ENCODE peak calls at places on chromosome 22, in ten cellular contexts. J, Y, C, G, K, Z, N, L, P and Q are unnamed samples.

GRCh38 chr22:23796461-23796860 is 9.7 kb downstream of the SMARCB1 start:
- DNase-seq in J (no peak), Y (no peak), C (peak), G (no peak), K (no peak), Z (no peak), N (no peak), L (no peak), P (no peak), Q (no peak)

GRCh38 chr22:49278357-49278756 is 549.3 kb downstream of the BRD1 start:
- DNase-seq in J (no peak), Y (no peak), C (no peak), G (no peak), K (no peak), Z (no peak), N (no peak), L (no peak), P (no peak), Q (no peak)

GRCh38 chr22:27798526-27799333 is 2.8 kb downstream of the MN1 start:
- DNase-seq in J (peak), Y (no peak), C (peak), G (no peak), K (no peak), Z (no peak), N (no peak), L (no peak), P (no peak), Q (no peak)

GRCh38 chr22:49488943-49489342 is 338.7 kb downstream of the BRD1 start:
- DNase-seq in J (no peak), Y (no peak), C (no peak), G (no peak), K (no peak), Z (peak), N (no peak), L (no peak), P (no peak), Q (no peak)

GRCh38 chr22:21038405-21038804 is 6.0 kb upstream of the SLC7A4 start:
- DNase-seq in J (no peak), Y (no peak), C (peak), G (no peak), K (peak), Z (no peak), N (no peak), L (no peak), P (no peak), Q (no peak)

GRCh38 chr22:24567668-24568067 is 11.9 kb downstream of the SNRPD3 start:
- DNase-seq in J (no peak), Y (peak), C (no peak), G (no peak), K (no peak), Z (no peak), N (no peak), L (no peak), P (no peak), Q (no peak)

GRCh38 chr22:50293441-50294318 is 13.8 kb downstream of the PLXNB2 start:
- DNase-seq in J (peak), Y (peak), C (peak), G (peak), K (peak), Z (peak), N (no peak), L (peak), P (no peak), Q (no peak)

GRCh38 chr22:17243524-17243923 is 24.3 kb upstream of the ADA2 start:
- DNase-seq in J (no peak), Y (peak), C (no peak), G (no peak), K (no peak), Z (no peak), N (no peak), L (no peak), P (no peak), Q (no peak)

GRCh38 chr22:35258144-35258988 is 1.1 kb downstream of the HMGXB4 start:
- DNase-seq in J (peak), Y (peak), C (peak), G (no peak), K (peak), Z (peak), N (no peak), L (peak), P (no peak), Q (no peak)

GRCh38 chr22:33898121-33898520 is 22.2 kb downstream of the LARGE1 start:
- DNase-seq in J (no peak), Y (no peak), C (no peak), G (no peak), K (no peak), Z (no peak), N (no peak), L (no peak), P (no peak), Q (no peak)

GRCh38 chr22:23215294-23216204 is 35.2 kb downstream of the BCR start:
- DNase-seq in J (no peak), Y (no peak), C (no peak), G (no peak), K (no peak), Z (no peak), N (no peak), L (no peak), P (no peak), Q (no peak)

GRCh38 chr22:45546333-45547015 is 43.8 kb downstream of the FBLN1 start:
- DNase-seq in J (no peak), Y (no peak), C (peak), G (no peak), K (no peak), Z (no peak), N (no peak), L (no peak), P (no peak), Q (no peak)

GRCh38 chr22:17703811-17704210 is 65.3 kb downstream of the BCL2L13 start:
- DNase-seq in J (no peak), Y (no peak), C (no peak), G (no peak), K (no peak), Z (no peak), N (no peak), L (no peak), P (no peak), Q (no peak)

GRCh38 chr22:26674211-26675190 is 17.1 kb downstream of the MIAT start:
- DNase-seq in J (no peak), Y (peak), C (no peak), G (no peak), K (no peak), Z (no peak), N (no peak), L (no peak), P (peak), Q (no peak)

GRCh38 chr22:23117890-23118646 is 23.7 kb downstream of the RSPH14 start:
- DNase-seq in J (no peak), Y (no peak), C (no peak), G (no peak), K (no peak), Z (no peak), N (no peak), L (no peak), P (no peak), Q (no peak)